ENCODE peak calls at places on chromosomes 12 and 14, in four cellular contexts. Y, Q, Z and O are unnamed samples. For H3K79me2 and H3K4me1, the result is how much of the 10 kb centered on the place peaks cover.

GRCh38 chr12:122942609-122943008 is 23.7 kb downstream of the ABCB9 start:
- DNase-seq in Y (no peak), Z (no peak), Q (no peak), O (no peak)

GRCh38 chr12:8852119-8852518 is 29.7 kb downstream of the A2ML1 start:
- DNase-seq in Q (no peak), Y (no peak), Z (no peak), O (no peak)

GRCh38 chr14:23009939-23010718 is at the start of gene C14orf93:
- DNase-seq in Q (peak), Z (no peak), Y (peak), O (peak)

GRCh38 chr14:52706286-52706685 is 714 bp upstream of the PSMC6 start:
- DNase-seq in Y (no peak), Q (no peak), Z (no peak), O (no peak)

GRCh38 chr12:124713436-124714082 is 146.1 kb upstream of the NCOR2 start:
- DNase-seq in Y (no peak), Z (no peak), Q (no peak), O (peak)

GRCh38 chr14:86364634-86365033 is 834.7 kb downstream of the FLRT2 start:
- DNase-seq in Y (no peak), Z (no peak), Q (no peak), O (no peak)

GRCh38 chr12:88836156-88836555 is 255.9 kb upstream of the KITLG start:
- DNase-seq in Z (no peak), Y (no peak), Q (peak), O (peak)

GRCh38 chr14:21081521-21082184 is 11.5 kb downstream of the ARHGEF40 start:
- DNase-seq in Y (no peak), Q (no peak), Z (no peak), O (no peak)

GRCh38 chr12:121748571-121749265 is 36.2 kb downstream of the TMEM120B start:
- DNase-seq in Y (peak), Z (no peak), Q (peak), O (peak)

GRCh38 chr12:79360936-79361335 is 329.8 kb downstream of the PAWR start:
- DNase-seq in Q (no peak), Z (no peak), Y (no peak), O (no peak)

GRCh38 chr14:22047105-22047504 is 373.5 kb upstream of the OR4E1 start:
- DNase-seq in Z (no peak), Q (peak), Y (peak), O (no peak)

GRCh38 chr12:32907898-32908476 is 11.4 kb upstream of the PKP2 start:
- DNase-seq in Y (no peak), Q (no peak), Z (no peak), O (no peak)

GRCh38 chr12:78101181-78101876 is 270.6 kb downstream of the NAV3 start:
- DNase-seq in Y (no peak), Z (no peak), Q (no peak), O (no peak)

GRCh38 chr12:11862794-11863193 is 207.9 kb upstream of the BCL2L14 start:
- DNase-seq in Q (peak), Z (no peak), Y (no peak), O (no peak)

GRCh38 chr12:89971880-89972279 is 263.2 kb upstream of the ATP2B1 start:
- DNase-seq in Q (peak), Y (no peak), Z (no peak), O (peak)

GRCh38 chr14:74616507-74616906 is 4.5 kb upstream of the LTBP2 start:
- DNase-seq in Q (peak), Y (no peak), Z (no peak), O (no peak)

GRCh38 chr14:75995372-75996041 is 9.9 kb downstream of the IFT43 start:
- DNase-seq in Z (no peak), Y (no peak), Q (no peak), O (peak)

GRCh38 chr12:12608557-12608957 is 3.1 kb upstream of the CREBL2 start:
- DNase-seq in Y (no peak), Z (no peak), Q (no peak), O (no peak)

GRCh38 chr12:104049278-104050257 is at the start of gene GLT8D2:
- DNase-seq in Z (no peak), Q (peak), Y (peak), O (peak)

GRCh38 chr12:132222096-132222807 is 78.0 kb downstream of the NOC4L start:
- DNase-seq in Q (peak), Y (no peak), Z (no peak), O (peak)

GRCh38 chr12:26514364-26514763 is 318.6 kb downstream of the ITPR2 start:
- DNase-seq in Q (no peak), Y (no peak), Z (no peak), O (no peak)

GRCh38 chr12:63294327-63294632 is 143.3 kb upstream of the AVPR1A start:
- DNase-seq in Y (no peak), Z (no peak), Q (peak), O (peak)

DNA sequence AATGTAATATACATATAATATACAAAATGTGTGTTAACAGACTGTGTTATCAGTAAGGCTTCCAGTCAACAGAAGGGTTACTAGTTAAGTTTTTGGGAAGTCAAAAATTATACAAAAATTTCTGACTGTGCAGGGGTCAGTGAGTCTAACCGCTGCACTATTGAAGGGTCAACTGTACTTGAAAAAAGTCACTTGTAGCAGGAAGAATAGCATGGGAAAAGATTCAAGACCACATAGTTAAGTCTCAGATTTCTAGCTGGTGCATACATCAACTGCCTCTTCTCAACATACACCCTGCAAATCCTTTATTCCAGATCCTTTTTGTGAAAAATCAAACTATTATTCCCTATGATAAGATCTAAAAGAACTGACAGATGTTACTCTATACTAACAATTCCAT is 5.9 kb downstream of the EPS8 start:
- DNase-seq in Z (no peak), Y (no peak), Q (no peak), O (no peak)
- H3K79me2 ChIP-seq in Z (under half), Y (under half), Q (under half), O (under half)

GRCh38 chr14:68684466-68685418 is 108.1 kb downstream of the ZFP36L1 start:
- DNase-seq in Q (no peak), Z (no peak), Y (no peak), O (peak)

GRCh38 chr14:68687746-68688145 is 105.1 kb downstream of the ZFP36L1 start:
- DNase-seq in Z (no peak), Q (peak), Y (no peak), O (peak)

GRCh38 chr14:68686724-68687123 is 106.1 kb downstream of the ZFP36L1 start:
- DNase-seq in Z (no peak), Y (no peak), Q (no peak), O (no peak)

GRCh38 chr14:68685419-68686211 is 107.3 kb downstream of the ZFP36L1 start:
- DNase-seq in Y (no peak), Z (no peak), Q (peak), O (peak)

DNA sequence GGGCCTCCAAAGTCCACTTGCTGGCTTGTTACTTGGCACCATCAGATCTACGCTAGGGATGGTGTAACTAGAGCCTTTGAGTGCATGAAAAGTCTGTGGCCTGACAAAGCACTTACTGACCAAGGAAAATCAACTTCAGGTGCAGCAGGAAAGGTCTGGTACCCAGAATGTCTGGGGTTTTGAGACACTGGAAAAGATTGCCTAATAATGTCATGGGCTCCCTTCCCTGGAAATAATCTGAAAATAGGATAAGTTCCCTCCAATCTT is 106.7 kb downstream of the ZFP36L1 start:
- DNase-seq in Y (no peak), Q (no peak), Z (no peak), O (no peak)
- H3K4me1 ChIP-seq in Y (under half), Q (under half), Z (under half), O (under half)

DNA sequence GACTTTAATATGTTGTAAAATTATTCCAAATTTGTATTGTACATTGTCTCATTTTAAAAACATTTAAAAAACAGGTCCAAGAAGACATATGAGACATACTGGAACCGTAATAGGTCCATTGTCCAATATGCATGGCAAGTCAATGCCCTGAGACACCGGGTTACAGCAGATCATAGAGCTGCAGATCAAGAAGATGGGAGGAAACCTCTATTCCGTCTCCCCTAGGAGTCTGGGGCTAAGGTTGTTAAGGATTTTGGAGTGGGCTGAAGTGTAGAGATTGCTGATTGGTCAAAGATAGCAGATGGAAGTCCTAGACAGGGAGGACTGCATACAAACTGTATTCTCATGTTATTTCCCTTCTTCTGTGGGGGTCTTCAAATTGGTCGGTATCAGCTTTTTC is 108.3 kb upstream of the PLEKHA5 start:
- DNase-seq in Z (no peak), Q (no peak), Y (no peak), O (no peak)
- H3K4ac ChIP-seq in Z (no peak), Q (no peak), Y (no peak), O (no peak)

DNA sequence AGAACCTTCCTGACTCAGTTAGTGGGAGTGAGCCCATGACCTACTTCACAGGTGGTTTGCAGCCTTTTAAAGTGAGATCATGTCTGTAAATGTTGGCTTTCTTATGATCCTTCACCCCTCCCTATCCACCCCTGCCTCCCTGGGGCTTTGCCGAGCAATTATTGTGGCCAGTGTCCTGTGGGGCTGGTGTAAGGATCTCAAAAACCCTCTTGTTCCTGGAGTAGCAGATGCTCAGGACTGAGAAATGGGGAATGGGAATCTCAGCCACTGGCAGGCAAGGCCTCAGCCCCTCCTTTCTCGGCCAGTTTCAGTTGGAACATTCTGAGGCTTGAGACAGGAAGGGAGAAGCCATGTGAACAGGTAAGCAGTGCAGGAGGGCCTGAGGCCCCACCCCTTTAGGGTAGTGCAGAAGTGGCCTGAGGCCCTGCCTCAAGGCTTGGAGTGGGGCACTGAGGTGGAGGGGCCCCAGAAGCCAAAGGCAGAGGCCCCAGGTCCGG is 53.8 kb downstream of the PLEKHG3 start:
- DNase-seq in Y (no peak), Q (peak), Z (no peak), O (peak)
- H3K79me2 ChIP-seq in Y (under half), Q (under half), Z (under half), O (under half)

GRCh38 chr12:54981796-54982195 is 2.8 kb downstream of the TESPA1 start:
- DNase-seq in Q (no peak), Y (no peak), Z (no peak), O (no peak)

GRCh38 chr12:54984602-54985376 is at the start of gene TESPA1:
- DNase-seq in Q (peak), Y (no peak), Z (no peak), O (no peak)

GRCh38 chr12:54987611-54988231 is 3.2 kb upstream of the TESPA1 start:
- DNase-seq in Z (no peak), Y (no peak), Q (no peak), O (no peak)

GRCh38 chr12:54980341-54980740 is 4.2 kb downstream of the TESPA1 start:
- DNase-seq in Y (no peak), Z (no peak), Q (no peak), O (no peak)

DNA sequence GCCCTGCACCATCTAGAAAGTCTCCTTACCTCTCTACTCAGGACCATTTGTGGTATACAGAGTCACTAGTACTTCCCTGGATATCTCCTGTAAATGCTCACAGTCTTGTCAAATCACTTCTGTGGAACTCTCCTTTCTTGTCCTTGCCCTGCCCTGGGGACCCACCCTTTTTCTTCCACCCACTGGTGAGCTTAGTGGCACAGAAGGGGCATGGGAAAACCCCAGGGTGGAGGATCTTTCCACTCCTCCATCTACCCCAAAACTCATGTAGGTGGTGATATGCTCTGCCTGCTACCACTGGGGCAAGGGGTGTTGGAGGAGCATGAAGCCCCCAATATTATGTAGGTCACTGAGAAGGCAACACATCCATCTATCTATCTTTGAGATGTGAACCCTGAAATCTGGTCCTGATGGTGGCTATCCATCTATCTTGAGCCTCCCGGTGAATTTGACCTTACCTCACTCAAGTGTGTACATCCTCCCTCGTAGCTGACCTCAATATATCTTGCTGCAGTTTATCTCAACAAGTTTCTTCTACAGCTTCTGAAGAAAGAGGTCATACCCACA is 943 bp downstream of the TESPA1 start:
- DNase-seq in Z (no peak), Q (no peak), Y (no peak), O (no peak)
- H3K4me1 ChIP-seq in Z (under half), Q (under half), Y (under half), O (under half)

GRCh38 chr12:29153231-29153630 is 4.2 kb downstream of the FAR2 start:
- DNase-seq in Q (peak), Z (no peak), Y (peak), O (no peak)

GRCh38 chr12:29149691-29150382 is 759 bp downstream of the FAR2 start:
- DNase-seq in Z (no peak), Y (peak), Q (peak), O (no peak)

GRCh38 chr12:29148958-29149690 is at the start of gene FAR2:
- DNase-seq in Q (peak), Z (no peak), Y (peak), O (peak)

GRCh38 chr12:29155079-29155478 is 6.0 kb downstream of the FAR2 start:
- DNase-seq in Y (no peak), Q (peak), Z (no peak), O (peak)

GRCh38 chr12:29152223-29152868 is 3.3 kb downstream of the FAR2 start:
- DNase-seq in Q (no peak), Y (no peak), Z (no peak), O (no peak)
- H3K4ac ChIP-seq in Q (no peak), Y (no peak), Z (no peak), O (no peak)

DNA sequence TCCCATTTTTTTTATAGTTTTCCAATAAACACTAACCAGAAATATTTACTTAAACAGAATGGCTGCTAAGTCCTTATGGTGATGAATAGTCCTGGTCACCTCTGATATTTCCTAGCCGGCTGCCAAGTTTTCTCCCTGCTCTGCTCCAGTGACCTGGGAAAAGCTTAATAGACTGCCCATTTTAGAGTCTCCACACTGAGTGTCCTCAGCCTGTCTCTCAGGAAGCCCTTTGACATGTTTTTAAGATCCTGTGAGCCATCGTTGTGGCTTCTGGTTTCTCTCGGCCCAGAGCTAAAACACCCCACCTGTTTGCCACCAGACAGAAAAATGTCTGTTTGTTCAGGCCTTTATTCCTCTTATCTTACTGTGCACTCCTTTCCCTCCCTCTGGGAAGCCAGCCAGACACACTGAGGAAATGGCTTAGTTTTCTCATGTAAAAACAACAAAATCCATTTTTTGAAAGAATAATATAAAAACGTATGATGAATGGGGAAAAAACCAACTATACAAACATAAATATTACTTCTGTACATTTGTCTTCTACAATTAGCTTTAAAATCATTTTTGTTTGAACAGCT is 25.4 kb upstream of the ALDH2 start:
- DNase-seq in Z (no peak), Y (no peak), Q (no peak), O (no peak)
- H3K79me2 ChIP-seq in Z (under half), Y (under half), Q (under half), O (under half)

DNA sequence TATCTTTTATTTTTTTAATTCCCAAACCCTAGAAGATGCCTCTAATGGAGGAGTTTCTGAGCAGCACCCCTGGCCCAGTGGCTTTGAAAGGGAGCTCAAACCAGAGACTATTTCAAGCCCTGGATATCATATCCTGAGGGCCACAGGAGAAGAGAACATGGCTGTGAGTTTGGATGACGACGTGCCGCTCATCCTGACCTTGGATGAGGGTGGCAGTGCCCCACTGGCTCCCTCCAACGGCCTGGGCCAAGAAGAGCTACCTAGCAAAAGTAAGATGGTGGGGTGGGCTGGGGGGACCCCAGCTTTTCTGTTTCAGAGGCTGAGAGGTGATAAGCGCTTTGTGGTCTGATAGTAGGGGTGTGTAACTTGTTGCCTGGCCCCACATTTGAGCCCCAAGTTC is 5.4 kb downstream of the TPCN1 start:
- DNase-seq in Y (no peak), Q (no peak), Z (no peak), O (no peak)
- H3K4me1 ChIP-seq in Y (under half), Q (under half), Z (under half), O (under half)